ENCODE peak calls at places on chromosomes 12 and 14, in six cellular contexts. One of them, this sample, is unnamed.

GRCh38 chr12:77108707-77109106 is 43.3 kb upstream of the E2F7 start:
- DNase-seq in HTR-8/SVneo: no peak
- DNase-seq in fibroblast of gingiva: no peak
- DNase-seq in A549: no peak
- DNase-seq in T-helper 2 cell: no peak
- DNase-seq in effector memory CD8-positive, alpha-beta T cell: no peak
- DNase-seq in this sample: no peak

GRCh38 chr12:1916396-1917171 is 1.9 kb downstream of the CACNA2D4 start:
- DNase-seq in T-helper 2 cell: no peak
- DNase-seq in A549: no peak
- DNase-seq in fibroblast of gingiva: no peak
- DNase-seq in HTR-8/SVneo: no peak
- DNase-seq in effector memory CD8-positive, alpha-beta T cell: no peak
- DNase-seq in this sample: peak; percentile 40

GRCh38 chr12:112905451-112906089 is 1.2 kb upstream of the OAS1 start:
- DNase-seq in HTR-8/SVneo: no peak
- DNase-seq in fibroblast of gingiva: no peak
- DNase-seq in T-helper 2 cell: no peak
- DNase-seq in A549: no peak
- DNase-seq in effector memory CD8-positive, alpha-beta T cell: no peak
- DNase-seq in this sample: no peak

GRCh38 chr14:83779266-83779665 is 1750.7 kb upstream of the FLRT2 start:
- DNase-seq in fibroblast of gingiva: peak; percentile 1
- DNase-seq in T-helper 2 cell: no peak
- DNase-seq in effector memory CD8-positive, alpha-beta T cell: no peak
- DNase-seq in HTR-8/SVneo: peak; percentile 59
- DNase-seq in A549: no peak
- DNase-seq in this sample: no peak

GRCh38 chr12:6775185-6775770 is 3.0 kb downstream of the LAG3 start:
- DNase-seq in A549: no peak
- DNase-seq in T-helper 2 cell: no peak
- DNase-seq in HTR-8/SVneo: no peak
- DNase-seq in effector memory CD8-positive, alpha-beta T cell: no peak
- DNase-seq in fibroblast of gingiva: no peak
- DNase-seq in this sample: no peak

GRCh38 chr14:65403231-65403630 is 9.3 kb upstream of the FUT8 start:
- DNase-seq in effector memory CD8-positive, alpha-beta T cell: no peak
- DNase-seq in HTR-8/SVneo: no peak
- DNase-seq in T-helper 2 cell: no peak
- DNase-seq in A549: no peak
- DNase-seq in fibroblast of gingiva: peak; percentile 71
- DNase-seq in this sample: no peak

GRCh38 chr14:28101992-28102391 is 664.6 kb upstream of the FOXG1 start:
- DNase-seq in fibroblast of gingiva: no peak
- DNase-seq in A549: no peak
- DNase-seq in T-helper 2 cell: no peak
- DNase-seq in effector memory CD8-positive, alpha-beta T cell: no peak
- DNase-seq in HTR-8/SVneo: no peak
- DNase-seq in this sample: no peak

GRCh38 chr12:6605425-6606330 is 1.5 kb downstream of the CHD4 start:
- DNase-seq in effector memory CD8-positive, alpha-beta T cell: peak; percentile 51
- DNase-seq in HTR-8/SVneo: peak; percentile 49
- DNase-seq in A549: no peak
- DNase-seq in fibroblast of gingiva: peak; percentile 17
- DNase-seq in T-helper 2 cell: peak; percentile 70
- DNase-seq in this sample: peak; percentile 85

GRCh38 chr14:81990312-81990761 is 456.7 kb upstream of the SEL1L start:
- DNase-seq in A549: peak; percentile 52
- DNase-seq in HTR-8/SVneo: peak; percentile 23
- DNase-seq in effector memory CD8-positive, alpha-beta T cell: no peak
- DNase-seq in fibroblast of gingiva: peak; percentile 17
- DNase-seq in T-helper 2 cell: peak; percentile 34
- DNase-seq in this sample: peak; percentile 84

GRCh38 chr12:60501124-60501729 is 905.4 kb downstream of the SLC16A7 start:
- DNase-seq in T-helper 2 cell: no peak
- DNase-seq in effector memory CD8-positive, alpha-beta T cell: no peak
- DNase-seq in HTR-8/SVneo: no peak
- DNase-seq in A549: no peak
- DNase-seq in fibroblast of gingiva: no peak
- DNase-seq in this sample: no peak

GRCh38 chr14:65101631-65102440 is 481 bp downstream of the MAX start:
- DNase-seq in HTR-8/SVneo: peak; percentile 62
- DNase-seq in T-helper 2 cell: peak; percentile 61
- DNase-seq in effector memory CD8-positive, alpha-beta T cell: no peak
- DNase-seq in A549: no peak
- DNase-seq in fibroblast of gingiva: no peak
- DNase-seq in this sample: peak; percentile 72

GRCh38 chr12:25997401-25997973 is 39.0 kb downstream of the RASSF8 start:
- DNase-seq in A549: peak; percentile 69
- DNase-seq in effector memory CD8-positive, alpha-beta T cell: no peak
- DNase-seq in T-helper 2 cell: no peak
- DNase-seq in fibroblast of gingiva: peak; percentile 93
- DNase-seq in HTR-8/SVneo: peak; percentile 67
- DNase-seq in this sample: no peak

GRCh38 chr14:33062881-33063280 is 124.2 kb downstream of the NPAS3 start:
- DNase-seq in fibroblast of gingiva: no peak
- DNase-seq in T-helper 2 cell: no peak
- DNase-seq in effector memory CD8-positive, alpha-beta T cell: no peak
- DNase-seq in HTR-8/SVneo: no peak
- DNase-seq in A549: no peak
- DNase-seq in this sample: no peak

GRCh38 chr12:39605996-39606395 is 13.6 kb downstream of the ABCD2 start:
- DNase-seq in effector memory CD8-positive, alpha-beta T cell: no peak
- DNase-seq in HTR-8/SVneo: peak; percentile 13
- DNase-seq in fibroblast of gingiva: no peak
- DNase-seq in T-helper 2 cell: no peak
- DNase-seq in A549: peak; percentile 14
- DNase-seq in this sample: no peak

GRCh38 chr14:99348816-99349609 is 77.0 kb upstream of the BCL11B start:
- DNase-seq in effector memory CD8-positive, alpha-beta T cell: no peak
- DNase-seq in fibroblast of gingiva: no peak
- DNase-seq in HTR-8/SVneo: no peak
- DNase-seq in T-helper 2 cell: no peak
- DNase-seq in A549: no peak
- DNase-seq in this sample: no peak

GRCh38 chr14:92627707-92628215 is 114.2 kb downstream of the RIN3 start:
- DNase-seq in HTR-8/SVneo: no peak
- DNase-seq in T-helper 2 cell: no peak
- DNase-seq in A549: no peak
- DNase-seq in fibroblast of gingiva: no peak
- DNase-seq in effector memory CD8-positive, alpha-beta T cell: no peak
- DNase-seq in this sample: peak; percentile 81

GRCh38 chr12:2396448-2396871 is 343.7 kb downstream of the CACNA1C start:
- DNase-seq in A549: no peak
- DNase-seq in effector memory CD8-positive, alpha-beta T cell: no peak
- DNase-seq in fibroblast of gingiva: peak; percentile 66
- DNase-seq in HTR-8/SVneo: peak; percentile 28
- DNase-seq in T-helper 2 cell: no peak
- DNase-seq in this sample: no peak